ENCODE peak calls at places on chromosomes 13 and 19, in ten cellular contexts. One of them, this sample, is unnamed.
A peak's percentile ranks its signal among the peaks of the same experiment; 100 is the strongest.

GRCh38 chr13:44368599-44369368 is 4.8 kb upstream of the SERP2 start:
- DNase-seq in kidney epithelial cell: no peak
- DNase-seq in cardiac muscle cell: no peak
- DNase-seq in neural progenitor cell: no peak
- DNase-seq in fibroblast of mammary gland: no peak
- DNase-seq in body of pancreas: no peak
- DNase-seq in cardiac fibroblast: no peak
- DNase-seq in AG04450: no peak
- DNase-seq in choroid plexus epithelial cell: no peak
- DNase-seq in psoas muscle: no peak
- DNase-seq in this sample: no peak

GRCh38 chr19:55464669-55465068 is at the start of gene C19orf85:
- DNase-seq in fibroblast of mammary gland: no peak
- DNase-seq in AG04450: no peak
- DNase-seq in kidney epithelial cell: no peak
- DNase-seq in choroid plexus epithelial cell: no peak
- DNase-seq in cardiac muscle cell: no peak
- DNase-seq in neural progenitor cell: peak; percentile 80
- DNase-seq in cardiac fibroblast: no peak
- DNase-seq in psoas muscle: no peak
- DNase-seq in body of pancreas: no peak
- DNase-seq in this sample: no peak

GRCh38 chr19:30288957-30289735 is 83.0 kb upstream of the ZNF536 start:
- DNase-seq in fibroblast of mammary gland: no peak
- DNase-seq in AG04450: no peak
- DNase-seq in cardiac fibroblast: no peak
- DNase-seq in psoas muscle: no peak
- DNase-seq in body of pancreas: no peak
- DNase-seq in kidney epithelial cell: no peak
- DNase-seq in choroid plexus epithelial cell: no peak
- DNase-seq in cardiac muscle cell: no peak
- DNase-seq in neural progenitor cell: no peak
- DNase-seq in this sample: no peak

GRCh38 chr19:9552902-9553301 is 14.5 kb upstream of the ZNF426 start:
- DNase-seq in fibroblast of mammary gland: no peak
- DNase-seq in body of pancreas: no peak
- DNase-seq in kidney epithelial cell: no peak
- DNase-seq in neural progenitor cell: no peak
- DNase-seq in cardiac fibroblast: no peak
- DNase-seq in choroid plexus epithelial cell: no peak
- DNase-seq in AG04450: no peak
- DNase-seq in cardiac muscle cell: no peak
- DNase-seq in psoas muscle: no peak
- DNase-seq in this sample: no peak

GRCh38 chr13:114064516-114065140 is 67.8 kb downstream of the RASA3 start:
- DNase-seq in cardiac fibroblast: peak; percentile 51
- DNase-seq in fibroblast of mammary gland: peak; percentile 43
- DNase-seq in neural progenitor cell: peak; percentile 90
- DNase-seq in choroid plexus epithelial cell: peak; percentile 60
- DNase-seq in body of pancreas: no peak
- DNase-seq in kidney epithelial cell: no peak
- DNase-seq in cardiac muscle cell: no peak
- DNase-seq in AG04450: no peak
- DNase-seq in psoas muscle: peak; percentile 63
- DNase-seq in this sample: peak; percentile 61

GRCh38 chr13:57627663-57628062 is 3.9 kb upstream of the PCDH17 start:
- DNase-seq in body of pancreas: no peak
- DNase-seq in cardiac fibroblast: peak; percentile 33
- DNase-seq in choroid plexus epithelial cell: peak; percentile 52
- DNase-seq in neural progenitor cell: peak; percentile 26
- DNase-seq in kidney epithelial cell: no peak
- DNase-seq in cardiac muscle cell: peak; percentile 50
- DNase-seq in AG04450: no peak
- DNase-seq in psoas muscle: no peak
- DNase-seq in fibroblast of mammary gland: peak; percentile 25
- DNase-seq in this sample: peak; percentile 32

GRCh38 chr19:8821748-8822241 is 10.3 kb downstream of the ZNF558 start:
- DNase-seq in choroid plexus epithelial cell: no peak
- DNase-seq in neural progenitor cell: no peak
- DNase-seq in kidney epithelial cell: no peak
- DNase-seq in cardiac fibroblast: no peak
- DNase-seq in psoas muscle: no peak
- DNase-seq in cardiac muscle cell: no peak
- DNase-seq in AG04450: no peak
- DNase-seq in body of pancreas: no peak
- DNase-seq in fibroblast of mammary gland: no peak
- DNase-seq in this sample: peak; percentile 2

GRCh38 chr19:45439569-45440258 is 16.0 kb upstream of the ERCC1 start:
- DNase-seq in kidney epithelial cell: no peak
- DNase-seq in AG04450: no peak
- DNase-seq in cardiac fibroblast: peak; percentile 82
- DNase-seq in choroid plexus epithelial cell: peak; percentile 82
- DNase-seq in fibroblast of mammary gland: peak; percentile 70
- DNase-seq in neural progenitor cell: peak; percentile 88
- DNase-seq in cardiac muscle cell: peak; percentile 93
- DNase-seq in psoas muscle: peak; percentile 96
- DNase-seq in body of pancreas: peak; percentile 85
- DNase-seq in this sample: peak; percentile 76

GRCh38 chr19:34282611-34283519 is 28.5 kb downstream of the GARRE1 start:
- DNase-seq in neural progenitor cell: no peak
- DNase-seq in body of pancreas: peak; percentile 37
- DNase-seq in cardiac fibroblast: no peak
- DNase-seq in cardiac muscle cell: no peak
- DNase-seq in psoas muscle: no peak
- DNase-seq in fibroblast of mammary gland: no peak
- DNase-seq in kidney epithelial cell: no peak
- DNase-seq in choroid plexus epithelial cell: no peak
- DNase-seq in AG04450: no peak
- DNase-seq in this sample: no peak

GRCh38 chr19:12647490-12648071 is 19.0 kb downstream of the MAN2B1 start:
- DNase-seq in psoas muscle: peak; percentile 88
- DNase-seq in cardiac fibroblast: peak; percentile 42
- DNase-seq in AG04450: no peak
- DNase-seq in neural progenitor cell: peak; percentile 60
- DNase-seq in cardiac muscle cell: no peak
- DNase-seq in kidney epithelial cell: no peak
- DNase-seq in fibroblast of mammary gland: no peak
- DNase-seq in body of pancreas: peak; percentile 88
- DNase-seq in choroid plexus epithelial cell: peak; percentile 51
- DNase-seq in this sample: no peak

GRCh38 chr13:46983881-46984280 is 87.0 kb upstream of the HTR2A start:
- DNase-seq in kidney epithelial cell: no peak
- DNase-seq in cardiac muscle cell: no peak
- DNase-seq in AG04450: peak; percentile 8
- DNase-seq in psoas muscle: no peak
- DNase-seq in neural progenitor cell: no peak
- DNase-seq in body of pancreas: no peak
- DNase-seq in choroid plexus epithelial cell: peak; percentile 64
- DNase-seq in cardiac fibroblast: peak; percentile 10
- DNase-seq in fibroblast of mammary gland: peak; percentile 72
- DNase-seq in this sample: peak; percentile 16

GRCh38 chr13:30846311-30846710 is 59.8 kb upstream of the MEDAG start:
- DNase-seq in choroid plexus epithelial cell: peak; percentile 82
- DNase-seq in cardiac fibroblast: peak; percentile 64
- DNase-seq in neural progenitor cell: no peak
- DNase-seq in psoas muscle: no peak
- DNase-seq in kidney epithelial cell: no peak
- DNase-seq in cardiac muscle cell: no peak
- DNase-seq in fibroblast of mammary gland: peak; percentile 67
- DNase-seq in body of pancreas: no peak
- DNase-seq in AG04450: no peak
- DNase-seq in this sample: peak; percentile 75

GRCh38 chr13:59510377-59510776 is 653.4 kb downstream of the DIAPH3 start:
- DNase-seq in AG04450: no peak
- DNase-seq in psoas muscle: no peak
- DNase-seq in kidney epithelial cell: no peak
- DNase-seq in cardiac muscle cell: no peak
- DNase-seq in choroid plexus epithelial cell: no peak
- DNase-seq in fibroblast of mammary gland: no peak
- DNase-seq in body of pancreas: no peak
- DNase-seq in neural progenitor cell: no peak
- DNase-seq in cardiac fibroblast: no peak
- DNase-seq in this sample: no peak

GRCh38 chr13:25733061-25733491 is 318.7 kb downstream of the SHISA2 start:
- DNase-seq in fibroblast of mammary gland: peak; percentile 2
- DNase-seq in body of pancreas: no peak
- DNase-seq in psoas muscle: no peak
- DNase-seq in neural progenitor cell: no peak
- DNase-seq in cardiac muscle cell: no peak
- DNase-seq in kidney epithelial cell: peak; percentile 71
- DNase-seq in choroid plexus epithelial cell: peak; percentile 87
- DNase-seq in AG04450: no peak
- DNase-seq in cardiac fibroblast: no peak
- DNase-seq in this sample: peak; percentile 18

GRCh38 chr19:55355213-55355821 is 798 bp upstream of the COX6B2 start:
- DNase-seq in kidney epithelial cell: no peak
- DNase-seq in body of pancreas: no peak
- DNase-seq in AG04450: no peak
- DNase-seq in neural progenitor cell: peak; percentile 69
- DNase-seq in choroid plexus epithelial cell: no peak
- DNase-seq in cardiac muscle cell: no peak
- DNase-seq in psoas muscle: no peak
- DNase-seq in fibroblast of mammary gland: no peak
- DNase-seq in cardiac fibroblast: no peak
- DNase-seq in this sample: no peak

GRCh38 chr19:17376935-17377600 is at the start of gene PLVAP:
- DNase-seq in fibroblast of mammary gland: no peak
- DNase-seq in cardiac fibroblast: no peak
- DNase-seq in psoas muscle: no peak
- DNase-seq in neural progenitor cell: no peak
- DNase-seq in cardiac muscle cell: no peak
- DNase-seq in body of pancreas: peak; percentile 33
- DNase-seq in kidney epithelial cell: no peak
- DNase-seq in choroid plexus epithelial cell: no peak
- DNase-seq in AG04450: no peak
- DNase-seq in this sample: no peak
- H3K4me3 ChIP-seq in fibroblast of mammary gland: no peak within 1 kb of the TSS
- H3K4me3 ChIP-seq in cardiac fibroblast: no peak within 1 kb of the TSS
- H3K4me3 ChIP-seq in psoas muscle: peak within 1 kb of the TSS; percentile 44
- H3K4me3 ChIP-seq in neural progenitor cell: no peak within 1 kb of the TSS
- H3K4me3 ChIP-seq in cardiac muscle cell: no peak within 1 kb of the TSS
- H3K4me3 ChIP-seq in body of pancreas: no peak within 1 kb of the TSS
- H3K4me3 ChIP-seq in kidney epithelial cell: no peak within 1 kb of the TSS
- H3K4me3 ChIP-seq in choroid plexus epithelial cell: no peak within 1 kb of the TSS
- H3K4me3 ChIP-seq in AG04450: no peak within 1 kb of the TSS
- H3K4me3 ChIP-seq in this sample: no peak within 1 kb of the TSS

GRCh38 chr13:91313103-91313502 is 34.4 kb upstream of the MIR17HG start:
- DNase-seq in psoas muscle: no peak
- DNase-seq in cardiac fibroblast: peak; percentile 38
- DNase-seq in fibroblast of mammary gland: peak; percentile 6
- DNase-seq in AG04450: no peak
- DNase-seq in body of pancreas: no peak
- DNase-seq in cardiac muscle cell: peak; percentile 29
- DNase-seq in neural progenitor cell: peak; percentile 56
- DNase-seq in choroid plexus epithelial cell: peak; percentile 36
- DNase-seq in kidney epithelial cell: no peak
- DNase-seq in this sample: peak; percentile 24
- TF ChIP-seq CTCF in psoas muscle: peak; percentile 50
- TF ChIP-seq CTCF in cardiac fibroblast: peak; percentile 56
- TF ChIP-seq CTCF in fibroblast of mammary gland: peak; percentile 34
- TF ChIP-seq CTCF in AG04450: peak; percentile 64
- TF ChIP-seq CTCF in body of pancreas: peak; percentile 62
- TF ChIP-seq CTCF in cardiac muscle cell: peak; percentile 57
- TF ChIP-seq CTCF in neural progenitor cell: peak; percentile 58
- TF ChIP-seq CTCF in choroid plexus epithelial cell: peak; percentile 64
- TF ChIP-seq CTCF in kidney epithelial cell: peak; percentile 41
- TF ChIP-seq CTCF in this sample: peak; percentile 66

GRCh38 chr13:35703061-35703460 is 226.6 kb upstream of the MAB21L1 start:
- DNase-seq in fibroblast of mammary gland: peak; percentile 76
- DNase-seq in AG04450: no peak
- DNase-seq in cardiac muscle cell: no peak
- DNase-seq in choroid plexus epithelial cell: no peak
- DNase-seq in body of pancreas: no peak
- DNase-seq in cardiac fibroblast: no peak
- DNase-seq in neural progenitor cell: no peak
- DNase-seq in psoas muscle: no peak
- DNase-seq in kidney epithelial cell: no peak
- DNase-seq in this sample: peak; percentile 53

GRCh38 chr13:35699181-35699580 is 222.7 kb upstream of the MAB21L1 start:
- DNase-seq in neural progenitor cell: no peak
- DNase-seq in cardiac muscle cell: no peak
- DNase-seq in choroid plexus epithelial cell: peak; percentile 37
- DNase-seq in fibroblast of mammary gland: peak; percentile 78
- DNase-seq in body of pancreas: no peak
- DNase-seq in kidney epithelial cell: no peak
- DNase-seq in psoas muscle: no peak
- DNase-seq in cardiac fibroblast: peak; percentile 25
- DNase-seq in AG04450: no peak
- DNase-seq in this sample: peak; percentile 70

GRCh38 chr13:35702316-35702715 is 225.8 kb upstream of the MAB21L1 start:
- DNase-seq in AG04450: no peak
- DNase-seq in fibroblast of mammary gland: no peak
- DNase-seq in cardiac fibroblast: no peak
- DNase-seq in choroid plexus epithelial cell: no peak
- DNase-seq in kidney epithelial cell: no peak
- DNase-seq in body of pancreas: no peak
- DNase-seq in neural progenitor cell: no peak
- DNase-seq in cardiac muscle cell: no peak
- DNase-seq in psoas muscle: no peak
- DNase-seq in this sample: no peak

GRCh38 chr13:35699805-35700204 is 223.3 kb upstream of the MAB21L1 start:
- DNase-seq in body of pancreas: no peak
- DNase-seq in AG04450: no peak
- DNase-seq in psoas muscle: no peak
- DNase-seq in kidney epithelial cell: no peak
- DNase-seq in fibroblast of mammary gland: peak; percentile 70
- DNase-seq in neural progenitor cell: no peak
- DNase-seq in choroid plexus epithelial cell: peak; percentile 23
- DNase-seq in cardiac fibroblast: peak; percentile 24
- DNase-seq in cardiac muscle cell: no peak
- DNase-seq in this sample: peak; percentile 80

GRCh38 chr13:35700661-35701060 is 224.2 kb upstream of the MAB21L1 start:
- DNase-seq in fibroblast of mammary gland: peak; percentile 51
- DNase-seq in neural progenitor cell: no peak
- DNase-seq in cardiac muscle cell: no peak
- DNase-seq in psoas muscle: no peak
- DNase-seq in AG04450: no peak
- DNase-seq in kidney epithelial cell: no peak
- DNase-seq in cardiac fibroblast: no peak
- DNase-seq in choroid plexus epithelial cell: peak; percentile 28
- DNase-seq in body of pancreas: no peak
- DNase-seq in this sample: peak; percentile 54
- H3K4me3 ChIP-seq in fibroblast of mammary gland: no peak overlapping the region
- H3K4me3 ChIP-seq in neural progenitor cell: no peak overlapping the region
- H3K4me3 ChIP-seq in cardiac muscle cell: no peak overlapping the region
- H3K4me3 ChIP-seq in psoas muscle: no peak overlapping the region
- H3K4me3 ChIP-seq in AG04450: no peak overlapping the region
- H3K4me3 ChIP-seq in kidney epithelial cell: no peak overlapping the region
- H3K4me3 ChIP-seq in cardiac fibroblast: no peak overlapping the region
- H3K4me3 ChIP-seq in choroid plexus epithelial cell: no peak overlapping the region
- H3K4me3 ChIP-seq in body of pancreas: no peak overlapping the region
- H3K4me3 ChIP-seq in this sample: no peak overlapping the region

DNA sequence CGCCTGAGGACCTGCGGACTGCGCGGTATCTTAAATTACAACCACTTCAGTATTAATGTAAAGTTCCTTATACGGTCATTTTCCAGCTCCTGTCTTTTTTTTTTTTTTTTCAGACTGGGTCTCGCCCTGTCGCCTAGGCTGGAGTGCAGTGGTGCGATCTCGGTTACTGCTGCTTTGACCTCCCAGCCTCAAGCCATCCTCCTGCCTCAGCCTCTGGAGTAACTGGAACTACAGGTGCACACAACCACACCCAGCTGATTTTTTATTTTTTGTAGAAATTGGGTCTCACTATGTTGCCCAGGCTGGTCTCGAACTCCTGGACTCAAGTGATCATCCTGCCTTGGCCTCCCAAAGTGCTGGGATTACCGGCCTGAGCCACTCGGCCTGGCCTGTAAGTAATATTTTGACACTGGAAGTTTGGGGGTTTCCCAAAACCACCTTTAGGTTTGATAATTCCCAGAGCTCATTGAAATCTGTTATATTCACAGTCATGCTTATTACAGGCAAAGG is 406 bp upstream of the EID2B start:
- DNase-seq in neural progenitor cell: no peak
- DNase-seq in fibroblast of mammary gland: no peak
- DNase-seq in psoas muscle: no peak
- DNase-seq in body of pancreas: no peak
- DNase-seq in choroid plexus epithelial cell: no peak
- DNase-seq in cardiac fibroblast: no peak
- DNase-seq in cardiac muscle cell: no peak
- DNase-seq in kidney epithelial cell: no peak
- DNase-seq in AG04450: no peak
- DNase-seq in this sample: no peak
- TF ChIP-seq CTCF in neural progenitor cell: no peak
- TF ChIP-seq CTCF in fibroblast of mammary gland: no peak
- TF ChIP-seq CTCF in psoas muscle: no peak
- TF ChIP-seq CTCF in body of pancreas: no peak
- TF ChIP-seq CTCF in choroid plexus epithelial cell: no peak
- TF ChIP-seq CTCF in cardiac fibroblast: no peak
- TF ChIP-seq CTCF in cardiac muscle cell: no peak
- TF ChIP-seq CTCF in kidney epithelial cell: no peak
- TF ChIP-seq CTCF in AG04450: no peak
- TF ChIP-seq CTCF in this sample: no peak

This sample was measured in fibroblast of the aortic adventitia.